ENCODE peak calls at places on chromosomes 1 and 21, in nine cellular contexts. U, X, C, M, Z, H, T, V and I are unnamed samples.

GRCh38 chr1:61670016-61670415 is 54.9 kb downstream of the TM2D1 start:
- DNase-seq in H (no peak), U (no peak), M (no peak), X (no peak), Z (no peak), C (no peak), V (no peak), T (no peak), I (no peak)

GRCh38 chr21:46003575-46004007 is 22.0 kb downstream of the COL6A1 start:
- DNase-seq in H (peak), T (no peak), X (no peak), M (no peak), Z (no peak), V (no peak), C (peak), U (no peak), I (no peak)

GRCh38 chr1:205965039-205965630 is 21.9 kb upstream of the SLC26A9 start:
- DNase-seq in V (no peak), H (no peak), T (no peak), X (no peak), U (no peak), Z (no peak), M (no peak), C (no peak), I (no peak)

GRCh38 chr1:182029002-182029378 is 32.5 kb downstream of the ZNF648 start:
- DNase-seq in U (no peak), H (no peak), Z (no peak), V (no peak), C (no peak), X (no peak), M (no peak), T (no peak), I (no peak)

GRCh38 chr1:31756578-31756977 is 7.6 kb downstream of the ADGRB2 start:
- DNase-seq in X (no peak), Z (no peak), M (no peak), V (no peak), U (no peak), T (no peak), C (no peak), H (no peak), I (no peak)

GRCh38 chr1:155086182-155086741 is 7.6 kb downstream of the EFNA3 start:
- DNase-seq in T (peak), X (no peak), U (peak), C (peak), Z (no peak), V (peak), M (peak), H (peak), I (peak)

GRCh38 chr1:68010094-68010493 is 40.3 kb downstream of the DIRAS3 start:
- DNase-seq in V (no peak), X (no peak), Z (no peak), H (no peak), M (no peak), T (no peak), U (peak), C (no peak), I (no peak)

GRCh38 chr1:53838654-53838974 is 518 bp upstream of the NDC1 start:
- DNase-seq in X (no peak), V (no peak), T (no peak), H (no peak), Z (no peak), U (no peak), M (no peak), C (no peak), I (no peak)

GRCh38 chr1:200373811-200374231 is 36.0 kb downstream of the ZNF281 start:
- DNase-seq in U (no peak), M (no peak), Z (no peak), X (no peak), H (no peak), V (no peak), C (no peak), T (no peak), I (no peak)

GRCh38 chr1:91622586-91622985 is 121.9 kb downstream of the CDC7 start:
- DNase-seq in Z (no peak), V (no peak), H (no peak), M (no peak), C (no peak), T (peak), X (no peak), U (no peak), I (peak)

GRCh38 chr1:54857741-54858665 is 29.0 kb downstream of the DHCR24 start:
- DNase-seq in Z (no peak), U (peak), H (no peak), X (no peak), V (no peak), T (peak), C (no peak), M (no peak), I (no peak)

GRCh38 chr1:91846007-91846620 is 39.8 kb downstream of the TGFBR3 start:
- DNase-seq in C (no peak), T (peak), H (no peak), Z (peak), V (no peak), X (no peak), U (peak), M (no peak), I (peak)

GRCh38 chr1:33306061-33306460 is 14.8 kb downstream of the A3GALT2 start:
- DNase-seq in V (no peak), M (no peak), U (no peak), X (no peak), C (no peak), T (no peak), Z (no peak), H (no peak), I (no peak)

GRCh38 chr1:114454539-114454938 is 56.5 kb downstream of the TRIM33 start:
- DNase-seq in X (no peak), V (no peak), C (no peak), M (no peak), T (no peak), H (no peak), Z (no peak), U (no peak), I (peak)

GRCh38 chr1:21904475-21904724 is 32.7 kb downstream of the HSPG2 start:
- DNase-seq in V (no peak), C (no peak), T (no peak), U (no peak), Z (no peak), X (no peak), H (no peak), M (no peak), I (no peak)

GRCh38 chr1:27601321-27601770 is 2.6 kb downstream of the AHDC1 start:
- DNase-seq in X (no peak), U (no peak), Z (no peak), C (no peak), M (no peak), H (no peak), V (no peak), T (no peak), I (no peak)

GRCh38 chr1:56339786-56340465 is 239.4 kb downstream of the PLPP3 start:
- DNase-seq in U (no peak), M (no peak), H (no peak), T (no peak), V (no peak), X (no peak), Z (no peak), C (peak), I (peak)

GRCh38 chr1:184433928-184434502 is 47.2 kb downstream of the C1orf21 start:
- DNase-seq in V (no peak), H (no peak), C (no peak), T (no peak), U (no peak), M (no peak), Z (no peak), X (no peak), I (no peak)